ENCODE peak calls at places on chromosomes 13 and 19, in ten cellular contexts. One of them, this sample, is unnamed.

GRCh38 chr19:41206926-41207750 is 11.9 kb upstream of the AXL start:
- DNase-seq in adrenal gland: no peak
- DNase-seq in heart left ventricle: peak
- DNase-seq in lower leg skin: peak
- DNase-seq in H54: no peak
- DNase-seq in uterus: peak
- DNase-seq in esophagus squamous epithelium: no peak
- DNase-seq in gastrocnemius medialis: peak
- DNase-seq in GM12878: no peak
- DNase-seq in Peyer's patch: peak
- DNase-seq in this sample: peak

GRCh38 chr13:100490692-100491091 is 97.9 kb downstream of the GGACT start:
- DNase-seq in adrenal gland: no peak
- DNase-seq in H54: no peak
- DNase-seq in gastrocnemius medialis: no peak
- DNase-seq in heart left ventricle: no peak
- DNase-seq in Peyer's patch: no peak
- DNase-seq in uterus: no peak
- DNase-seq in esophagus squamous epithelium: no peak
- DNase-seq in lower leg skin: no peak
- DNase-seq in GM12878: no peak
- DNase-seq in this sample: no peak

GRCh38 chr13:24651718-24652345 is 28.4 kb upstream of the ATP12A start:
- DNase-seq in lower leg skin: no peak
- DNase-seq in gastrocnemius medialis: no peak
- DNase-seq in Peyer's patch: no peak
- DNase-seq in GM12878: no peak
- DNase-seq in esophagus squamous epithelium: no peak
- DNase-seq in uterus: no peak
- DNase-seq in heart left ventricle: no peak
- DNase-seq in H54: no peak
- DNase-seq in adrenal gland: no peak
- DNase-seq in this sample: no peak

GRCh38 chr13:107209811-107210210 is 641.9 kb upstream of the ARGLU1 start:
- DNase-seq in H54: no peak
- DNase-seq in Peyer's patch: no peak
- DNase-seq in heart left ventricle: no peak
- DNase-seq in adrenal gland: no peak
- DNase-seq in uterus: no peak
- DNase-seq in GM12878: no peak
- DNase-seq in esophagus squamous epithelium: no peak
- DNase-seq in gastrocnemius medialis: no peak
- DNase-seq in lower leg skin: no peak
- DNase-seq in this sample: no peak

GRCh38 chr13:95002126-95002525 is 289.8 kb upstream of the SOX21 start:
- DNase-seq in GM12878: no peak
- DNase-seq in lower leg skin: no peak
- DNase-seq in gastrocnemius medialis: no peak
- DNase-seq in uterus: no peak
- DNase-seq in H54: no peak
- DNase-seq in heart left ventricle: no peak
- DNase-seq in adrenal gland: no peak
- DNase-seq in esophagus squamous epithelium: no peak
- DNase-seq in Peyer's patch: no peak
- DNase-seq in this sample: no peak

GRCh38 chr13:44399045-44399444 is 25.4 kb downstream of the SERP2 start:
- DNase-seq in lower leg skin: no peak
- DNase-seq in heart left ventricle: no peak
- DNase-seq in Peyer's patch: no peak
- DNase-seq in H54: no peak
- DNase-seq in gastrocnemius medialis: no peak
- DNase-seq in GM12878: no peak
- DNase-seq in uterus: no peak
- DNase-seq in adrenal gland: no peak
- DNase-seq in esophagus squamous epithelium: no peak
- DNase-seq in this sample: no peak

GRCh38 chr19:10510301-10510802 is 6.9 kb downstream of the S1PR5 start:
- DNase-seq in lower leg skin: no peak
- DNase-seq in Peyer's patch: no peak
- DNase-seq in heart left ventricle: no peak
- DNase-seq in H54: no peak
- DNase-seq in uterus: no peak
- DNase-seq in adrenal gland: peak
- DNase-seq in GM12878: no peak
- DNase-seq in esophagus squamous epithelium: no peak
- DNase-seq in gastrocnemius medialis: no peak
- DNase-seq in this sample: no peak

GRCh38 chr19:11658954-11659353 is 61.7 kb downstream of the ZNF627 start:
- DNase-seq in uterus: no peak
- DNase-seq in gastrocnemius medialis: no peak
- DNase-seq in lower leg skin: no peak
- DNase-seq in adrenal gland: no peak
- DNase-seq in esophagus squamous epithelium: no peak
- DNase-seq in H54: no peak
- DNase-seq in Peyer's patch: no peak
- DNase-seq in heart left ventricle: no peak
- DNase-seq in GM12878: no peak
- DNase-seq in this sample: no peak

GRCh38 chr19:8174706-8175105 is 25.3 kb upstream of the FBN3 start:
- DNase-seq in adrenal gland: no peak
- DNase-seq in lower leg skin: no peak
- DNase-seq in heart left ventricle: no peak
- DNase-seq in gastrocnemius medialis: no peak
- DNase-seq in GM12878: no peak
- DNase-seq in H54: no peak
- DNase-seq in esophagus squamous epithelium: no peak
- DNase-seq in uterus: no peak
- DNase-seq in Peyer's patch: no peak
- DNase-seq in this sample: no peak

GRCh38 chr13:26449063-26449848 is 108.2 kb upstream of the WASF3 start:
- DNase-seq in uterus: no peak
- DNase-seq in gastrocnemius medialis: no peak
- DNase-seq in H54: no peak
- DNase-seq in lower leg skin: no peak
- DNase-seq in adrenal gland: no peak
- DNase-seq in GM12878: no peak
- DNase-seq in Peyer's patch: no peak
- DNase-seq in esophagus squamous epithelium: no peak
- DNase-seq in heart left ventricle: no peak
- DNase-seq in this sample: no peak

GRCh38 chr13:108176685-108177274 is 38.6 kb downstream of the LIG4 start:
- DNase-seq in lower leg skin: no peak
- DNase-seq in adrenal gland: peak
- DNase-seq in GM12878: no peak
- DNase-seq in Peyer's patch: no peak
- DNase-seq in heart left ventricle: no peak
- DNase-seq in esophagus squamous epithelium: no peak
- DNase-seq in H54: peak
- DNase-seq in uterus: no peak
- DNase-seq in gastrocnemius medialis: no peak
- DNase-seq in this sample: peak

GRCh38 chr19:28239270-28239669 is 973.7 kb downstream of the UQCRFS1 start:
- DNase-seq in H54: no peak
- DNase-seq in heart left ventricle: no peak
- DNase-seq in GM12878: no peak
- DNase-seq in lower leg skin: no peak
- DNase-seq in uterus: no peak
- DNase-seq in esophagus squamous epithelium: no peak
- DNase-seq in Peyer's patch: no peak
- DNase-seq in gastrocnemius medialis: no peak
- DNase-seq in adrenal gland: no peak
- DNase-seq in this sample: peak

GRCh38 chr13:90230311-90230710 is 1117.2 kb upstream of the MIR17HG start:
- DNase-seq in H54: no peak
- DNase-seq in esophagus squamous epithelium: no peak
- DNase-seq in GM12878: no peak
- DNase-seq in Peyer's patch: no peak
- DNase-seq in adrenal gland: no peak
- DNase-seq in gastrocnemius medialis: no peak
- DNase-seq in lower leg skin: no peak
- DNase-seq in uterus: no peak
- DNase-seq in heart left ventricle: no peak
- DNase-seq in this sample: no peak

DNA sequence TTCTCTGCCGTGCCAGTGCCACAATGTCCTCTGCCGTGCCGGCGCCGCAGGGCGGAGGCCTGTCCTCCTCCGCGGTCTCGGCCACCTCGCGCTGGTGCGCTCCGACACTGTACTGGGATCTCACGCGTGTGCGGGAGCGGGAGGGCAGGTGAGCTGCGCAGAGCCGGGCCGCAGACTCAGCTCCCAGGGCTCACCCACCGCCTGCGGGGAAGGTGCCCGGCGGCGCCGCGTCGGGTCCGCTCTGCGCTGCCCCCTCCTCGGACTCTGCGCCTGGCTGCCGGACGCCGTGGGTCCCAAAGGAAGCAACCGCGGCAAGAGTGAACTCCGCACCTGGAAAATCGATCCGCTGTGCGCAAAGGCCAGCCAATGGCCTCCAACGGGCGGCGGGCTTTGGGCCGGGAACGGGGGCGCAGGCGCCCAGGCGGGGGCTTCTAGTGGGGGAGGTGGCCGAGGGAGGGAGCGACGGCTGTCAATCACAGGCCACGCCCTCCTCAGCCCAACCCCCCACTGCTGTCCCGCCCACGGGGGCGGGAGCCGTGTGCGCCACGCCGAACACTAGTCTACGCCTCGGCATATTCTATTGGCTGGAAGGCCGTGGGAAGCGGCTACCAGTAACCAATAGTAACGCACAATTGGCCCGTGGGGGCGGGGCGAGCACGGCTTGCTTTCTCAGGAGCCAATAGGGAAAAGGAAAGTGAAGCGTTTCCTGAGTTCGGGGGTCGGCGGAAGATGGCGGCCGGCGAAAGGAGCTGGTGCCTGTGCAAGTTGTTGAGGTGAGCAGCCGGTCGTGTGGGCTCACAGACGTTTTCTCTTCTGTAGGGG is at the start of gene ALG11:
- DNase-seq in Peyer's patch: peak
- DNase-seq in esophagus squamous epithelium: peak
- DNase-seq in uterus: peak
- DNase-seq in heart left ventricle: peak
- DNase-seq in adrenal gland: peak
- DNase-seq in GM12878: peak
- DNase-seq in lower leg skin: peak
- DNase-seq in gastrocnemius medialis: peak
- DNase-seq in H54: peak
- DNase-seq in this sample: peak
- TF ChIP-seq POLR2A in Peyer's patch: peak
- TF ChIP-seq POLR2A in esophagus squamous epithelium: no peak
- TF ChIP-seq POLR2A in uterus: peak
- TF ChIP-seq POLR2A in heart left ventricle: peak
- TF ChIP-seq POLR2A in adrenal gland: no peak
- TF ChIP-seq POLR2A in GM12878: peak
- TF ChIP-seq POLR2A in lower leg skin: no peak
- TF ChIP-seq POLR2A in gastrocnemius medialis: peak
- TF ChIP-seq POLR2A in H54: peak
- TF ChIP-seq POLR2A in this sample: no peak

DNA sequence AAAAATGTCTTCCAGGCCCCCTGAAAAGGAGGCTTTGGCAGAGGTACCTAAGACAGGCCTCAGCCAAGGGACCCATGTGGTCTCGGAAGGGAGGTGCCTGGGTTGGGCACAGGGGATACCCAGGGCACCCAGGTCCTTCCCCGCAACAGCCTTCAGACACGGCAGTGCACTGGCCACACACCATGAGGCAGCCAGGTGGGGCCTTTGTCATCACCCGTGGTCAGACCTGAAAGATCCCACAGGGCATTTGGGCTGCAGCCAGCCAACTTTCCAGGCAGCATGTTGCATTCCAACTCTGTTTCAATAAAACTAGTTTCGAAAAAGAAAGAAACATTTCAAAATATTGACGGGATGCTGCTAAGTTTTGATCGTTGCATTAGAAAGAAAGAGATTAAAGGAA is 4.7 kb upstream of the TUBGCP3 start:
- DNase-seq in H54: no peak
- DNase-seq in adrenal gland: no peak
- DNase-seq in uterus: no peak
- DNase-seq in lower leg skin: no peak
- DNase-seq in gastrocnemius medialis: no peak
- DNase-seq in esophagus squamous epithelium: no peak
- DNase-seq in Peyer's patch: no peak
- DNase-seq in heart left ventricle: no peak
- DNase-seq in GM12878: no peak
- DNase-seq in this sample: no peak
- TF ChIP-seq POLR2A in H54: no peak
- TF ChIP-seq POLR2A in adrenal gland: no peak
- TF ChIP-seq POLR2A in uterus: no peak
- TF ChIP-seq POLR2A in lower leg skin: no peak
- TF ChIP-seq POLR2A in gastrocnemius medialis: no peak
- TF ChIP-seq POLR2A in esophagus squamous epithelium: no peak
- TF ChIP-seq POLR2A in Peyer's patch: no peak
- TF ChIP-seq POLR2A in heart left ventricle: no peak
- TF ChIP-seq POLR2A in GM12878: no peak
- TF ChIP-seq POLR2A in this sample: no peak

GRCh38 chr13:110155072-110155471 is 151.9 kb downstream of the COL4A1 start:
- DNase-seq in GM12878: no peak
- DNase-seq in heart left ventricle: no peak
- DNase-seq in H54: no peak
- DNase-seq in Peyer's patch: no peak
- DNase-seq in lower leg skin: no peak
- DNase-seq in gastrocnemius medialis: no peak
- DNase-seq in uterus: no peak
- DNase-seq in adrenal gland: no peak
- DNase-seq in esophagus squamous epithelium: no peak
- DNase-seq in this sample: no peak
- TF ChIP-seq POLR2A in GM12878: no peak
- TF ChIP-seq POLR2A in heart left ventricle: no peak
- TF ChIP-seq POLR2A in H54: no peak
- TF ChIP-seq POLR2A in Peyer's patch: no peak
- TF ChIP-seq POLR2A in lower leg skin: no peak
- TF ChIP-seq POLR2A in gastrocnemius medialis: no peak
- TF ChIP-seq POLR2A in uterus: no peak
- TF ChIP-seq POLR2A in adrenal gland: no peak
- TF ChIP-seq POLR2A in esophagus squamous epithelium: no peak
- TF ChIP-seq POLR2A in this sample: no peak

DNA sequence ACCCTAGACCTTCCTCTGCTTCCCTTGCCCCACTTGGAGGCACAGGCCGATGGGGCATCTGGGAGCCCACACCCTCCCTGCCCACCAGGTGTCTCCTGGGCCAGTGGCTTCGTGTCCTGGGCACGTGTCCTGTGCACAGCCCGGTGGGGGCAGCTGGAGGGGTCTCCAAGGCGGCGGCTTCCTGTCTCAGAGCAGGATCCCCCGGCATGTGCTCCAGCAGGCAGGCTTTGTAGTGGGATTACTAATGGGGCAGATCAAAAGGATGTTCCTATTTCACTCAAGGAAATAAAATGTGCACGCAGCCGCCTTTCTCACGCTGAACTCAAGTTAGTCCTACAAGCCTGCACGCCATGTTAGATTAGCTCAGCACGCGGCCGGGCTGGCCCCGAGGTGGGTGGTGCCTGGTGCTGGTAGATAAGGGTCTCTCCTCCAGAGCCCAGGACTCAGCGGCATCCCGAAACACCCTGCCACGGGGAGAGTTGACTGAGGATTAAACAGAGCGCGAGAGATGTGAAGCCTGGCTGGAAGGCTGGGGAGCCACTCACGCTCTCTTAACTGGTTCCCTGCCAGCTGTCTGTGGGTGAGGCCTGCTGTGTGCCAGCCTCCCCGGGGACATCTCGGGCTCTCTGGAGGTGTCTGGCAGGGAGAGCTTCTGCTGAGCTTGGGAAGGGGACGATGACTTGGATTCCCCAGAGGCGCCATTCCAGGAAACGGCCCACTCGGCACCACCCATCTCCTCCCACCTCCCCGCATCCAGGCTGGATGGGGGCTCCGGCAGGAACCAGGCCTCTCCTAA is 122.1 kb downstream of the KDM4B start:
- DNase-seq in lower leg skin: peak
- DNase-seq in uterus: peak
- DNase-seq in gastrocnemius medialis: no peak
- DNase-seq in GM12878: no peak
- DNase-seq in esophagus squamous epithelium: no peak
- DNase-seq in heart left ventricle: peak
- DNase-seq in adrenal gland: peak
- DNase-seq in H54: no peak
- DNase-seq in Peyer's patch: no peak
- DNase-seq in this sample: peak
- TF ChIP-seq POLR2A in lower leg skin: no peak
- TF ChIP-seq POLR2A in uterus: no peak
- TF ChIP-seq POLR2A in gastrocnemius medialis: no peak
- TF ChIP-seq POLR2A in GM12878: no peak
- TF ChIP-seq POLR2A in esophagus squamous epithelium: no peak
- TF ChIP-seq POLR2A in heart left ventricle: no peak
- TF ChIP-seq POLR2A in adrenal gland: no peak
- TF ChIP-seq POLR2A in H54: no peak
- TF ChIP-seq POLR2A in Peyer's patch: no peak
- TF ChIP-seq POLR2A in this sample: no peak

This sample was measured in testis.